ENCODE peak calls at places on chromosomes 16 and 17, in four cellular contexts. M, U, L and I are unnamed samples.

GRCh38 chr16:35140293-35140986 is 1681.0 kb downstream of the TP53TG3F start:
- DNase-seq in M (no peak), U (no peak), L (no peak), I (no peak)

GRCh38 chr17:38893612-38894011 is 23.8 kb downstream of the LASP1 start:
- DNase-seq in M (peak), U (peak), L (no peak), I (no peak)

GRCh38 chr17:63455417-63455816 is 9.3 kb upstream of the CYB561 start:
- DNase-seq in M (no peak), U (no peak), L (no peak), I (no peak)

GRCh38 chr17:80005360-80006338 is 30.0 kb downstream of the TBC1D16 start:
- DNase-seq in M (peak), U (peak), L (no peak), I (peak)

GRCh38 chr16:54928016-54928356 is 2.7 kb upstream of the IRX5 start:
- DNase-seq in M (no peak), U (no peak), L (no peak), I (no peak)

GRCh38 chr17:57539528-57540301 is 205.4 kb downstream of the CCDC182 start:
- DNase-seq in M (no peak), U (no peak), L (no peak), I (no peak)

GRCh38 chr17:76444518-76445311 is 8.2 kb downstream of the UBE2O start:
- DNase-seq in M (peak), U (peak), L (no peak), I (peak)

GRCh38 chr16:81521141-81521626 is 76.6 kb downstream of the CMIP start:
- DNase-seq in M (no peak), U (peak), L (no peak), I (no peak)

GRCh38 chr16:30163538-30163937 is 19.9 kb upstream of the CORO1A start:
- DNase-seq in M (no peak), U (no peak), L (no peak), I (no peak)

GRCh38 chr16:79762217-79762616 is 161.7 kb upstream of the MAF start:
- DNase-seq in M (no peak), U (no peak), L (no peak), I (no peak)

GRCh38 chr17:63498621-63499195 is 21.8 kb downstream of the ACE start:
- DNase-seq in M (no peak), U (no peak), L (no peak), I (peak)

GRCh38 chr17:17757391-17757791 is 76.1 kb downstream of the RAI1 start:
- DNase-seq in M (no peak), U (no peak), L (no peak), I (no peak)

GRCh38 chr16:87422106-87422505 is 30.0 kb downstream of the MAP1LC3B start:
- DNase-seq in M (no peak), U (no peak), L (no peak), I (no peak)

GRCh38 chr17:29597361-29598172 is 4.6 kb downstream of the ANKRD13B start:
- DNase-seq in M (no peak), U (no peak), L (no peak), I (no peak)

GRCh38 chr16:88805340-88805715 is 1.7 kb downstream of the CDT1 start:
- DNase-seq in M (no peak), U (no peak), L (no peak), I (no peak)
- H4K5ac ChIP-seq in M (no peak), U (no peak), L (no peak), I (no peak)

DNA sequence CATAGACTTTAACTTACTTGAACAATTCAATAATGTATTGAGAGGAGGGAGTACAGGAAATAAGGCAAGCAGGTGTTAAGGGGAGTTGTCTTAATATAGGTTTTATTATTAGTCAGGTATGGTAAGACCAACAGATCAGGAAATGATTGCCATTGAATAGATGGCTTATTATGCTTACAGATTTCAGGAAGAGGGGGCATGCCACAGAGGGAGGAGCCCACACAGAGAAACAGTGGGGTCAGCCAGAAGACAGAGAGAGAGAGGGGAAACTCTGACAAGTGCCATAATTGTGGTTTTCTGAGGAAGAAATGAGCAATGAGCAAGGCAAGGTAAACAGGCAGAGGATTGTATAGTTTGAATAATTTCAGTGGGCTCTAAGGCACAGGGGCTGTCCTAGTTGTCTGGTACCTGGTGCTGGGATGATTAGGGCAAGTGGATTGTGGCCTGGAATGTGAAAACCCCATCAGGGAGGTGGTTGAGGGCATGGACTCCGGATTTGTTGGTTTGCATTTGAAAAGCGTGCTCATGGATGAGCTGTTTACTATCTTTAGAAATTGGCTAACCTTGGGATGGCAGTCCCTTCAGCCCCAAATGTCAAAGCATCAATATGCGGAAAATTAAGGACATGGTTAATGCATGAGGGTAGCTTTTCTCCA is 237.1 kb downstream of the TOX3 start:
- DNase-seq in M (peak), U (no peak), L (no peak), I (no peak)
- H4K5ac ChIP-seq in M (no peak), U (no peak), L (no peak), I (no peak)

GRCh38 chr16:72561-73537 is at the start of gene RHBDF1:
- DNase-seq in M (peak), U (peak), L (no peak), I (peak)

GRCh38 chr16:75580-76501 is 2.2 kb upstream of the MPG start:
- DNase-seq in M (peak), U (peak), L (no peak), I (peak)

GRCh38 chr16:71540-72341 is 690 bp downstream of the RHBDF1 start:
- DNase-seq in M (peak), U (peak), L (no peak), I (peak)

GRCh38 chr16:74437-75318 is 2.2 kb upstream of the RHBDF1 start:
- DNase-seq in M (peak), U (peak), L (no peak), I (no peak)

GRCh38 chr16:74025-74424 is 1.6 kb upstream of the RHBDF1 start:
- DNase-seq in M (no peak), U (no peak), L (no peak), I (no peak)
- H4K5ac ChIP-seq in M (no peak), U (peak), L (no peak), I (no peak)

GRCh38 chr17:42964161-42964932 is at the start of gene AARSD1:
- DNase-seq in M (peak), U (peak), L (peak), I (peak)
- H4K5ac ChIP-seq in M (no peak), U (no peak), L (peak), I (peak)

GRCh38 chr16:49937886-49938285 is 82.0 kb upstream of the ZNF423 start:
- DNase-seq in M (no peak), U (no peak), L (no peak), I (no peak)
- H4K5ac ChIP-seq in M (no peak), U (no peak), L (no peak), I (no peak)